ENCODE peak calls at places on chromosomes 7 and 10, in ten cellular contexts. M is uterus, L is ovary, X is GM12878, Z is stomach, R is tibial nerve, S is testis, E is HCT116, D is breast epithelium, Q is IMR-90. Y is an unnamed sample.

GRCh38 chr10:69061305-69062161 is 26.4 kb upstream of the SRGN start:
- DNase-seq in M (peak; percentile 73), L (no peak), X (no peak), Z (peak; percentile 38), R (peak; percentile 78), S (peak; percentile 65), E (no peak), D (peak; percentile 25), Q (peak; percentile 100), Y (no peak)

GRCh38 chr10:110192552-110192951 is 14.9 kb upstream of the MXI1 start:
- DNase-seq in M (no peak), L (no peak), X (no peak), Z (no peak), R (no peak), S (no peak), E (no peak), D (no peak), Q (no peak), Y (no peak)

GRCh38 chr7:155219947-155220769 is 77.5 kb upstream of the INSIG1 start:
- DNase-seq in M (no peak), L (no peak), X (no peak), Z (no peak), R (no peak), S (no peak), E (no peak), D (no peak), Q (no peak), Y (no peak)

GRCh38 chr7:1933066-1933835 is 263.2 kb downstream of the ELFN1 start:
- DNase-seq in M (no peak), L (no peak), X (no peak), Z (no peak), R (no peak), S (no peak), E (no peak), D (no peak), Q (no peak), Y (no peak)

GRCh38 chr7:5423272-5423843 is at the start of gene TNRC18:
- DNase-seq in M (peak; percentile 58), L (peak; percentile 78), X (no peak), Z (peak; percentile 34), R (peak; percentile 19), S (peak; percentile 43), E (no peak), D (peak; percentile 52), Q (no peak), Y (no peak)

GRCh38 chr7:72272479-72272878 is 139.7 kb downstream of the CALN1 start:
- DNase-seq in M (no peak), L (no peak), X (no peak), Z (no peak), R (no peak), S (no peak), E (no peak), D (no peak), Q (no peak), Y (no peak)

GRCh38 chr10:3977761-3978160 is 192.8 kb upstream of the KLF6 start:
- DNase-seq in M (no peak), L (no peak), X (no peak), Z (no peak), R (no peak), S (no peak), E (no peak), D (no peak), Q (no peak), Y (no peak)

GRCh38 chr10:50992972-50993766 is 81.1 kb upstream of the PRKG1 start:
- DNase-seq in M (peak; percentile 13), L (peak; percentile 42), X (no peak), Z (no peak), R (no peak), S (peak; percentile 21), E (no peak), D (no peak), Q (peak; percentile 88), Y (no peak)

GRCh38 chr10:113019096-113019495 is 69.0 kb downstream of the TCF7L2 start:
- DNase-seq in M (no peak), L (no peak), X (no peak), Z (no peak), R (no peak), S (no peak), E (no peak), D (no peak), Q (no peak), Y (no peak)

GRCh38 chr7:92684274-92684673 is 94.1 kb upstream of the FAM133B start:
- DNase-seq in M (no peak), L (no peak), X (no peak), Z (no peak), R (no peak), S (no peak), E (no peak), D (no peak), Q (no peak), Y (no peak)

GRCh38 chr10:49616421-49617230 is 2.8 kb downstream of the CHAT start:
- DNase-seq in M (no peak), L (no peak), X (no peak), Z (no peak), R (no peak), S (no peak), E (no peak), D (no peak), Q (no peak), Y (no peak)

GRCh38 chr10:92238586-92239098 is 52.2 kb downstream of the CPEB3 start:
- DNase-seq in M (peak; percentile 59), L (peak; percentile 34), X (no peak), Z (peak; percentile 50), R (peak; percentile 38), S (peak; percentile 54), E (no peak), D (peak; percentile 62), Q (peak; percentile 43), Y (no peak)

GRCh38 chr10:21517134-21517982 is 8.1 kb downstream of the SKIDA1 start:
- DNase-seq in M (peak; percentile 64), L (peak; percentile 77), X (no peak), Z (peak; percentile 38), R (no peak), S (peak; percentile 67), E (no peak), D (no peak), Q (peak; percentile 59), Y (no peak)
- TF ChIP-seq POLR2A in M (no peak), L (no peak), X (no peak), Z (no peak), R (no peak), S (no peak), E (no peak), D (no peak), Q (no peak), Y (no peak)

DNA sequence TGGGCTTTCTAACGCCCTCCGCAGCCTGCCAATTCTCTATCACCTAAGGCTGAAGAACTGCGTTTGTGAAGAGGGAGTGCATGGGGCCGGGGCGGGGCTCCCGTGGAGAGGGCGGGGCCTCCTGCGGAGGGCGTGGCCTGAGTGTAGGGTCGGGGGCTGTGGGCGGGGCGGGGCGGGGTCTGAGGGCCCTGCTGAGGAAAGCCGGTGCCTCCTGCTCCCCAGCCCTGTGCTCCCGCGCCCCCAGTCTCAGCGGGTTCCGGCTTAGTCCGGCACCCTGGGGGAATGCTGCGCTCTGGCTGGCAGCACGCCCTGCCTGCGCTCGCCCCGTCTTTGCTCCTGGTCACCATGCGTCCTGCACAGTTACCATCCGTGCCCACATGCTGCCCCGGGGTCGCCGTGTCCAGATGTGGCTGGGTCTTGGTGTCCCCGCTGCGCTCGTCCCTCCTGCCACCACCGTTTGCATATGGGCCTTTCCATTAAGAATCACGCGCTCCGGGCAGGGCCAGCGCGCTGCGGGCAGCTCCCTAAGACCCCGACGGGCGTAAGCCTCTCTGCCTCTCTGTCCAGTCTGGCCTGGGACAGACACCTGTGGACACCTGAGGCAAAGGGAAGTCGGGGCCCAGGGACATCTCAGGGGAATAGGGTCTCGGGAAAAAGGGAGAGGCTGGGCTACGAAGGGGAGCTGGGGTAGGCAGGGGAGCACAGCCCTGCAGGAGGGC is 144.0 kb upstream of the RET start:
- DNase-seq in M (no peak), L (no peak), X (no peak), Z (no peak), R (no peak), S (peak; percentile 43), E (no peak), D (no peak), Q (no peak), Y (no peak)
- H3K4me3 ChIP-seq in M (no peak overlapping the region), L (no peak overlapping the region), X (no peak overlapping the region), Z (peak overlapping the region; percentile 12), R (no peak overlapping the region), S (no peak overlapping the region), E (no peak overlapping the region), D (peak overlapping the region; percentile 42), Q (no peak overlapping the region), Y (peak overlapping the region; percentile 47)

GRCh38 chr7:25944777-25945176 is 207.2 kb upstream of the NFE2L3 start:
- DNase-seq in M (no peak), L (no peak), X (no peak), Z (no peak), R (no peak), S (no peak), E (no peak), D (no peak), Q (no peak), Y (no peak)

GRCh38 chr7:25945181-25945580 is 206.8 kb upstream of the NFE2L3 start:
- DNase-seq in M (no peak), L (no peak), X (no peak), Z (no peak), R (no peak), S (no peak), E (no peak), D (no peak), Q (no peak), Y (no peak)

GRCh38 chr7:25947669-25948516 is 204.1 kb upstream of the NFE2L3 start:
- DNase-seq in M (no peak), L (no peak), X (peak; percentile 59), Z (no peak), R (no peak), S (no peak), E (no peak), D (no peak), Q (no peak), Y (no peak)

GRCh38 chr7:25946181-25946580 is 205.8 kb upstream of the NFE2L3 start:
- DNase-seq in M (no peak), L (no peak), X (no peak), Z (no peak), R (no peak), S (no peak), E (no peak), D (no peak), Q (no peak), Y (no peak)

DNA sequence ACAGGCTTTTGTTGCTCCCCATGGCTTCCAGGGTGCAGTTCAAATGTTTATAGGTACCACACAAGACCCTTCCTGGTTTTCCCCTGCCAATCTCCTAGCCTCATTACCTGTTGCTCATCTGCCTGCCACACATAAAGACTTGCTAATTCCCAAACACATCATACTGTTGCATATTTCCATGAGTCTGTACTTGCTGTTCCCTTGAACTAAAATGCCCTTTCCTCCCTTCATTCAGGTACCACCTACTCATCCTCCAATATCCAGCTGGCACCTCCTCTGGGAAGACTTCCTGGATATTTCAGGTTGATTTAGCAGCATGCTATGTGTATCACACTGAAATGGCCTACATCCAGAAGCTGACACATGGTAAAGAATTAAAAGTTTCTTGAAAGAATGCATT is 206.4 kb upstream of the NFE2L3 start:
- DNase-seq in M (no peak), L (no peak), X (no peak), Z (no peak), R (no peak), S (no peak), E (no peak), D (no peak), Q (no peak), Y (no peak)
- H3K27ac ChIP-seq in M (no peak overlapping the region), L (no peak overlapping the region), X (no peak overlapping the region), Z (peak overlapping the region; percentile 88), R (no peak overlapping the region), S (no peak overlapping the region), E (no peak overlapping the region), D (no peak overlapping the region), Q (no peak overlapping the region), Y (peak overlapping the region; percentile 71)

GRCh38 chr7:45888993-45889366 is 692 bp downstream of the IGFBP1 start:
- DNase-seq in M (no peak), L (no peak), X (no peak), Z (no peak), R (no peak), S (no peak), E (no peak), D (no peak), Q (no peak), Y (no peak)
- TF ChIP-seq POLR2A in M (no peak), L (no peak), X (no peak), Z (no peak), R (no peak), S (no peak), E (no peak), D (no peak), Q (no peak), Y (no peak)